ENCODE peak calls at places on chromosomes 2 and 18, in six cellular contexts. R is transverse colon, A is fibroblast of lung, O is hepatocyte, U is GM06990, T is AG10803. Y is an unnamed sample.

GRCh38 chr2:112733449-112733848 is 12.6 kb downstream of the NT5DC4 start:
- DNase-seq in R (no peak), A (no peak), O (no peak), U (no peak), T (no peak), Y (no peak)

GRCh38 chr2:43605851-43606250 is 10.0 kb upstream of the THADA start:
- DNase-seq in R (no peak), A (peak), O (no peak), U (no peak), T (no peak), Y (no peak)

GRCh38 chr2:126720647-126721046 is 64.7 kb downstream of the GYPC start:
- DNase-seq in R (no peak), A (no peak), O (no peak), U (no peak), T (no peak), Y (no peak)

GRCh38 chr2:84908948-84909713 is 3.7 kb downstream of the TMSB10 start:
- DNase-seq in R (no peak), A (no peak), O (no peak), U (no peak), T (no peak), Y (no peak)

GRCh38 chr2:19351499-19351898 is 6.9 kb downstream of the OSR1 start:
- DNase-seq in R (no peak), A (no peak), O (no peak), U (no peak), T (no peak), Y (no peak)

GRCh38 chr2:47225061-47225783 is 70.1 kb upstream of the STPG4 start:
- DNase-seq in R (peak), A (peak), O (peak), U (no peak), T (peak), Y (peak)

GRCh38 chr2:68043719-68044498 is 18.9 kb downstream of the C1D start:
- DNase-seq in R (no peak), A (peak), O (no peak), U (no peak), T (peak), Y (no peak)

GRCh38 chr2:188986839-188987238 is 12.7 kb downstream of the COL3A1 start:
- DNase-seq in R (no peak), A (peak), O (no peak), U (no peak), T (peak), Y (no peak)

GRCh38 chr2:225766431-225766830 is 366.9 kb downstream of the NYAP2 start:
- DNase-seq in R (no peak), A (no peak), O (no peak), U (no peak), T (no peak), Y (no peak)

GRCh38 chr2:101274142-101274541 is 21.5 kb downstream of the CNOT11 start:
- DNase-seq in R (no peak), A (no peak), O (no peak), U (no peak), T (no peak), Y (no peak)

GRCh38 chr2:168404764-168405163 is 51.3 kb upstream of the CERS6 start:
- DNase-seq in R (peak), A (no peak), O (peak), U (no peak), T (no peak), Y (no peak)

GRCh38 chr2:222920657-222921186 is 59.9 kb downstream of the ACSL3 start:
- DNase-seq in R (no peak), A (no peak), O (no peak), U (no peak), T (no peak), Y (no peak)

GRCh38 chr2:12014088-12014960 is 267.9 kb downstream of the LPIN1 start:
- DNase-seq in R (no peak), A (peak), O (no peak), U (no peak), T (peak), Y (no peak)

GRCh38 chr2:149860276-149860921 is 272.8 kb upstream of the MMADHC start:
- DNase-seq in R (no peak), A (peak), O (no peak), U (no peak), T (peak), Y (peak)

GRCh38 chr2:202716953-202717597 is 82.3 kb downstream of the FAM117B start:
- DNase-seq in R (no peak), A (no peak), O (no peak), U (no peak), T (no peak), Y (no peak)

GRCh38 chr2:15363734-15364133 is 197.4 kb downstream of the NBAS start:
- DNase-seq in R (no peak), A (no peak), O (no peak), U (no peak), T (no peak), Y (no peak)

GRCh38 chr2:101574622-101575021 is 99.7 kb upstream of the RFX8 start:
- DNase-seq in R (no peak), A (no peak), O (no peak), U (no peak), T (no peak), Y (no peak)

GRCh38 chr2:218123986-218124385 is 1.8 kb upstream of the CXCR2 start:
- DNase-seq in R (no peak), A (peak), O (no peak), U (no peak), T (no peak), Y (no peak)

GRCh38 chr2:74343316-74343715 is at the start of gene SLC4A5:
- DNase-seq in R (no peak), A (no peak), O (no peak), U (no peak), T (no peak), Y (no peak)

GRCh38 chr2:95312543-95313205 is 15.5 kb downstream of the KCNIP3 start:
- DNase-seq in R (no peak), A (no peak), O (no peak), U (no peak), T (no peak), Y (no peak)

GRCh38 chr18:362914-363295 is 95.1 kb upstream of the THOC1 start:
- DNase-seq in R (no peak), A (peak), O (no peak), U (no peak), T (peak), Y (no peak)

GRCh38 chr18:3932285-3932684 is 482.3 kb downstream of the TGIF1 start:
- DNase-seq in R (no peak), A (no peak), O (no peak), U (no peak), T (no peak), Y (no peak)

GRCh38 chr18:56562479-56562878 is 75.9 kb downstream of the TXNL1 start:
- DNase-seq in R (no peak), A (no peak), O (no peak), U (no peak), T (no peak), Y (no peak)

GRCh38 chr2:3529316-3530025 is 10.1 kb upstream of the ADI1 start:
- DNase-seq in R (no peak), A (no peak), O (no peak), U (no peak), T (no peak), Y (no peak)

DNA sequence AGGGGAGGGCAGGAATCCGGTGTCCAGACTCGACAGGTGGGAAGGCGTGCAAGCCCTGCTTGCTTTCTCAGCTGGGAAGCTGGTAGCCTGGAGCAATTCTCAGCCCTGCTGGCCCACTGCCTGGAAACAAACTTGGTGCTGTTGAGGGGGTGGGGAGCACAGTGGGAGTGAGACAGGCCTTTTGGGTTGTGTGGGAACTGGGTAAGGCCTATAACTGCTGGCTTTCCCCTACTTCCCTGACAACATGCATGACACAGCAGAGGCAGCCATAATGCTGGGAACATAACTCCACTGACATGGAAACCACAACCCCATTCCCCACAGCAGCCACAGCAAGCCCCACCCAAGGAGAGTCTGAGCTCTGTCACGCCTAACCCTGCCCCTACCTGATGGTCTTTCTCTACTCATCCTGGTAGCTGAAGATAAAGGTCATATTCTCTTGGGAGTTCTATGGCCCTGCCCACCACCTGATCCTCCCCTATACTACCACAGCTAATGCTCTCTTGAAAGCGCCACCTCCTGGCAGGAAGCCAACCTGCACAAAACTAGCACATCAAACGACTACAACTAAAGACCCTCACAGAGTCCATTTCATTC is 122.9 kb upstream of the ACVR1C start:
- DNase-seq in R (no peak), A (peak), O (no peak), U (no peak), T (peak), Y (no peak)
- TF ChIP-seq CTCF in R (no peak), A (no peak), O (no peak), U (peak), T (no peak), Y (no peak)

GRCh38 chr2:69208023-69208595 is 178.9 kb downstream of the GFPT1 start:
- DNase-seq in R (no peak), A (no peak), O (no peak), U (no peak), T (no peak), Y (no peak)
- TF ChIP-seq CTCF in R (no peak), A (no peak), O (peak), U (peak), T (peak), Y (no peak)

GRCh38 chr2:22626621-22627020 is 758.4 kb upstream of the KLHL29 start:
- DNase-seq in R (no peak), A (no peak), O (no peak), U (no peak), T (no peak), Y (no peak)
- TF ChIP-seq CTCF in R (no peak), A (no peak), O (no peak), U (peak), T (no peak), Y (no peak)

DNA sequence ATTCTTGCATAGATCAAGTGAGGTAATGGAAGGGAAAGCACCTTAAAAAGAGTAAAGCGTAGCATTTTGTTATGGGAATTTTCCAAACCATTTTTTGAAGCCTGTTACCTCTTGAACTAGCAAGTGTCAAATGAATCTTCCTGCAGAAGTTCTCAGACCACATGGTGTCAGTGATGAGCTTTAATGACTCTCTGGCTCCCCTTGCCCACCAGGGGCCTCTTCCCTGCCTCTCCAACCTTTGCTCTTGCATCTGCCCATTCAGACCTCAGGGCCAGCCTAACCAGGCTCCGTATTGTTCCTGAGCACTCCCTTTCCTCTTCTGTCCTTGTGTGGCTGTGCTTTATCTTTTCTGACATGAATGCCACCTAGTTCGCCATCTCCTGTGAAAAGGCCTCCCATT is 155.9 kb downstream of the DIS3L2 start:
- DNase-seq in R (no peak), A (no peak), O (no peak), U (no peak), T (no peak), Y (no peak)
- TF ChIP-seq CTCF in R (no peak), A (no peak), O (no peak), U (no peak), T (no peak), Y (no peak)

GRCh38 chr2:45141883-45142866 is 132.9 kb upstream of the SIX2 start:
- DNase-seq in R (no peak), A (no peak), O (no peak), U (no peak), T (no peak), Y (no peak)

GRCh38 chr2:45145073-45145899 is 136.0 kb upstream of the SIX2 start:
- DNase-seq in R (no peak), A (no peak), O (no peak), U (no peak), T (no peak), Y (no peak)
- TF ChIP-seq CTCF in R (no peak), A (no peak), O (no peak), U (no peak), T (no peak), Y (no peak)

GRCh38 chr2:70686577-70687460 is 81.2 kb downstream of the ADD2 start:
- DNase-seq in R (no peak), A (peak), O (peak), U (peak), T (peak), Y (peak)
- TF ChIP-seq CTCF in R (no peak), A (peak), O (peak), U (peak), T (peak), Y (no peak)

GRCh38 chr2:172427990-172428840 is 829 bp downstream of the ITGA6 start:
- DNase-seq in R (peak), A (peak), O (peak), U (peak), T (no peak), Y (no peak)
- TF ChIP-seq CTCF in R (no peak), A (no peak), O (peak), U (peak), T (no peak), Y (no peak)